ENCODE peak calls at places on chromosomes 5 and 9, in five cellular contexts. One of them, this sample, is unnamed.

GRCh38 chr5:39580702-39581498 is 156.1 kb upstream of the DAB2 start:
- DNase-seq in Peyer's patch: no peak
- DNase-seq in nephron progenitor cell: no peak
- DNase-seq in HFF-Myc: peak
- DNase-seq in A549: no peak
- DNase-seq in this sample: no peak

GRCh38 chr5:150931368-150931965 is 26.7 kb upstream of the ZNF300 start:
- DNase-seq in HFF-Myc: no peak
- DNase-seq in nephron progenitor cell: no peak
- DNase-seq in Peyer's patch: no peak
- DNase-seq in A549: no peak
- DNase-seq in this sample: no peak

GRCh38 chr9:96344458-96345180 is 38.9 kb downstream of the SLC35D2 start:
- DNase-seq in Peyer's patch: peak
- DNase-seq in HFF-Myc: peak
- DNase-seq in A549: peak
- DNase-seq in nephron progenitor cell: no peak
- DNase-seq in this sample: no peak

GRCh38 chr9:98168153-98168780 is 24.2 kb downstream of the CORO2A start:
- DNase-seq in A549: no peak
- DNase-seq in HFF-Myc: no peak
- DNase-seq in Peyer's patch: peak
- DNase-seq in nephron progenitor cell: no peak
- DNase-seq in this sample: no peak

GRCh38 chr5:124839371-124839998 is 93.0 kb upstream of the ZNF608 start:
- DNase-seq in Peyer's patch: no peak
- DNase-seq in HFF-Myc: no peak
- DNase-seq in A549: no peak
- DNase-seq in nephron progenitor cell: no peak
- DNase-seq in this sample: no peak

GRCh38 chr9:129392093-129392541 is 214.1 kb upstream of the IER5L start:
- DNase-seq in HFF-Myc: no peak
- DNase-seq in A549: no peak
- DNase-seq in Peyer's patch: no peak
- DNase-seq in nephron progenitor cell: no peak
- DNase-seq in this sample: no peak

GRCh38 chr9:90300901-90301688 is 341.5 kb downstream of the DIRAS2 start:
- DNase-seq in HFF-Myc: peak
- DNase-seq in Peyer's patch: peak
- DNase-seq in A549: peak
- DNase-seq in nephron progenitor cell: no peak
- DNase-seq in this sample: no peak

GRCh38 chr9:4755026-4755609 is 14.1 kb upstream of the AK3 start:
- DNase-seq in Peyer's patch: no peak
- DNase-seq in A549: no peak
- DNase-seq in nephron progenitor cell: no peak
- DNase-seq in HFF-Myc: no peak
- DNase-seq in this sample: no peak

GRCh38 chr9:94946256-94946655 is 219.8 kb downstream of the AOPEP start:
- DNase-seq in HFF-Myc: no peak
- DNase-seq in A549: no peak
- DNase-seq in nephron progenitor cell: no peak
- DNase-seq in Peyer's patch: no peak
- DNase-seq in this sample: no peak

GRCh38 chr5:180470966-180471582 is 23.1 kb upstream of the CNOT6 start:
- DNase-seq in A549: peak
- DNase-seq in Peyer's patch: peak
- DNase-seq in HFF-Myc: no peak
- DNase-seq in nephron progenitor cell: peak
- DNase-seq in this sample: peak

GRCh38 chr5:72477644-72478043 is 29.6 kb downstream of the ZNF366 start:
- DNase-seq in A549: no peak
- DNase-seq in nephron progenitor cell: no peak
- DNase-seq in Peyer's patch: no peak
- DNase-seq in HFF-Myc: no peak
- DNase-seq in this sample: no peak

GRCh38 chr5:115541586-115541985 is 3.0 kb downstream of the FEM1C start:
- DNase-seq in Peyer's patch: no peak
- DNase-seq in nephron progenitor cell: no peak
- DNase-seq in HFF-Myc: no peak
- DNase-seq in A549: no peak
- DNase-seq in this sample: no peak

GRCh38 chr9:94085062-94085639 is 887 bp downstream of the PTPDC1 start:
- DNase-seq in nephron progenitor cell: peak
- DNase-seq in Peyer's patch: no peak
- DNase-seq in HFF-Myc: no peak
- DNase-seq in A549: no peak
- DNase-seq in this sample: no peak

GRCh38 chr5:31781772-31782171 is 142.8 kb downstream of the PDZD2 start:
- DNase-seq in A549: no peak
- DNase-seq in HFF-Myc: no peak
- DNase-seq in Peyer's patch: no peak
- DNase-seq in nephron progenitor cell: no peak
- DNase-seq in this sample: no peak

GRCh38 chr9:115673599-115673998 is 480.0 kb upstream of the PAPPA start:
- DNase-seq in nephron progenitor cell: no peak
- DNase-seq in Peyer's patch: no peak
- DNase-seq in HFF-Myc: no peak
- DNase-seq in A549: no peak
- DNase-seq in this sample: no peak

GRCh38 chr9:136044971-136045594 is 50.0 kb downstream of the NACC2 start:
- DNase-seq in nephron progenitor cell: no peak
- DNase-seq in A549: no peak
- DNase-seq in Peyer's patch: no peak
- DNase-seq in HFF-Myc: no peak
- DNase-seq in this sample: no peak

GRCh38 chr5:3023678-3024077 is 272.2 kb upstream of the IRX2 start:
- DNase-seq in nephron progenitor cell: no peak
- DNase-seq in HFF-Myc: no peak
- DNase-seq in A549: no peak
- DNase-seq in Peyer's patch: no peak
- DNase-seq in this sample: no peak

GRCh38 chr5:54013556-54014157 is 296.7 kb downstream of the ARL15 start:
- DNase-seq in A549: no peak
- DNase-seq in HFF-Myc: peak
- DNase-seq in nephron progenitor cell: no peak
- DNase-seq in Peyer's patch: peak
- DNase-seq in this sample: no peak

GRCh38 chr5:107067391-107067790 is 603.3 kb downstream of the EFNA5 start:
- DNase-seq in Peyer's patch: no peak
- DNase-seq in nephron progenitor cell: peak
- DNase-seq in HFF-Myc: no peak
- DNase-seq in A549: no peak
- DNase-seq in this sample: no peak

GRCh38 chr9:16039988-16040761 is 487.3 kb downstream of the CCDC171 start:
- DNase-seq in A549: no peak
- DNase-seq in nephron progenitor cell: peak
- DNase-seq in Peyer's patch: no peak
- DNase-seq in HFF-Myc: no peak
- DNase-seq in this sample: no peak

GRCh38 chr5:169084775-169085566 is 216.0 kb downstream of the SLIT3 start:
- DNase-seq in nephron progenitor cell: peak
- DNase-seq in HFF-Myc: no peak
- DNase-seq in Peyer's patch: no peak
- DNase-seq in A549: no peak
- DNase-seq in this sample: no peak

GRCh38 chr5:62937661-62938558 is 359.3 kb downstream of the LRRC70 start:
- DNase-seq in A549: no peak
- DNase-seq in nephron progenitor cell: no peak
- DNase-seq in Peyer's patch: no peak
- DNase-seq in HFF-Myc: no peak
- DNase-seq in this sample: no peak

GRCh38 chr5:162929104-162929503 is 508.3 kb upstream of the CCNG1 start:
- DNase-seq in HFF-Myc: no peak
- DNase-seq in A549: no peak
- DNase-seq in Peyer's patch: no peak
- DNase-seq in nephron progenitor cell: no peak
- DNase-seq in this sample: no peak

GRCh38 chr5:154624341-154624740 is 130.8 kb upstream of the LARP1 start:
- DNase-seq in Peyer's patch: no peak
- DNase-seq in HFF-Myc: no peak
- DNase-seq in A549: no peak
- DNase-seq in nephron progenitor cell: no peak
- DNase-seq in this sample: no peak

GRCh38 chr5:31664566-31664965 is 25.6 kb downstream of the PDZD2 start:
- DNase-seq in Peyer's patch: no peak
- DNase-seq in HFF-Myc: peak
- DNase-seq in nephron progenitor cell: no peak
- DNase-seq in A549: peak
- DNase-seq in this sample: no peak

GRCh38 chr9:33350310-33350709 is 52.1 kb downstream of the AQP7 start:
- DNase-seq in A549: peak
- DNase-seq in Peyer's patch: no peak
- DNase-seq in HFF-Myc: peak
- DNase-seq in nephron progenitor cell: no peak
- DNase-seq in this sample: no peak

GRCh38 chr9:122309861-122310260 is 45.2 kb downstream of the MRRF start:
- DNase-seq in nephron progenitor cell: no peak
- DNase-seq in Peyer's patch: no peak
- DNase-seq in A549: no peak
- DNase-seq in HFF-Myc: no peak
- DNase-seq in this sample: no peak
- TF ChIP-seq CTCF in nephron progenitor cell: no peak
- TF ChIP-seq CTCF in Peyer's patch: no peak
- TF ChIP-seq CTCF in A549: no peak
- TF ChIP-seq CTCF in HFF-Myc: no peak
- TF ChIP-seq CTCF in this sample: no peak

DNA sequence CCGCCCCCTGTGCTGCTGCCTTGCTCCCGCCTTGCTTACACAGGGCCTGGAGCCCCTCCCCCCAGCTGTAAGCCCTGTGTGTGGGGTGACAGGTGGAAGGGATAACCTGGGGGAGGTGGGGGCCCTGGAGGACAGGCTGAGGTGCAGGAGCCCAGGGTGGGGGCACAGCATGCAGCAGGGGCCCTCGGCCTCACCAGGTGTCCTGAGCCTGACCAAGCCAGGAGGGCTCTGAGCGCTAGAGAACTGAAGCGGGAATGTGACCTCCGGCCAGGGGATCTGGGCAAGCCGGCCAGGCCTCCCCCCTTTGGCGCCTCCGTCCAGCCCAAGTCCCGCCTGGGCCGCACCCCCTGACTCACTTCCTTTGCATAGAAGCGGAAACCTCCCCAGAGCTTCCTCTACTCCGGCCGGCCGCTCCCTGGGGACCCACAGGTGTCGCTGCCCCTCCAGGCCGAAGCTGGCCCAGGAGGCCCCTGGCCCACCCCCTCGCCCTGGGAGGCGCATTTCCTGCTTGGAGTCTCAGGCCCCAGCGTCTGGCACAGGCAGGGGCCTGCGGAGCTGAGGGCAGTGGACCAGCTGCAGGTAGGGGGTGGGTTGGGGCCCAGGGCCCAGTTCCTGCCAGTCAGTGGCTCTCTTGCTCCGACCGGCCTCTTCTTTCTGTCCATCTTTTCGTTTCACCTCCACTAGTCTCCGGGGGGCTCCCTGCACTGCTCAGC is at the start of gene TOR4A:
- DNase-seq in nephron progenitor cell: peak
- DNase-seq in Peyer's patch: peak
- DNase-seq in HFF-Myc: peak
- DNase-seq in A549: peak
- DNase-seq in this sample: peak
- TF ChIP-seq CTCF in nephron progenitor cell: no peak
- TF ChIP-seq CTCF in Peyer's patch: peak
- TF ChIP-seq CTCF in HFF-Myc: peak
- TF ChIP-seq CTCF in A549: peak
- TF ChIP-seq CTCF in this sample: no peak

GRCh38 chr9:9913276-9913832 is 699.4 kb downstream of the PTPRD start:
- DNase-seq in nephron progenitor cell: no peak
- DNase-seq in Peyer's patch: no peak
- DNase-seq in HFF-Myc: no peak
- DNase-seq in A549: no peak
- DNase-seq in this sample: no peak

GRCh38 chr9:9917400-9917799 is 695.4 kb downstream of the PTPRD start:
- DNase-seq in A549: no peak
- DNase-seq in nephron progenitor cell: no peak
- DNase-seq in Peyer's patch: no peak
- DNase-seq in HFF-Myc: no peak
- DNase-seq in this sample: no peak

GRCh38 chr9:9914174-9914573 is 698.6 kb downstream of the PTPRD start:
- DNase-seq in Peyer's patch: no peak
- DNase-seq in HFF-Myc: no peak
- DNase-seq in nephron progenitor cell: no peak
- DNase-seq in A549: no peak
- DNase-seq in this sample: no peak

DNA sequence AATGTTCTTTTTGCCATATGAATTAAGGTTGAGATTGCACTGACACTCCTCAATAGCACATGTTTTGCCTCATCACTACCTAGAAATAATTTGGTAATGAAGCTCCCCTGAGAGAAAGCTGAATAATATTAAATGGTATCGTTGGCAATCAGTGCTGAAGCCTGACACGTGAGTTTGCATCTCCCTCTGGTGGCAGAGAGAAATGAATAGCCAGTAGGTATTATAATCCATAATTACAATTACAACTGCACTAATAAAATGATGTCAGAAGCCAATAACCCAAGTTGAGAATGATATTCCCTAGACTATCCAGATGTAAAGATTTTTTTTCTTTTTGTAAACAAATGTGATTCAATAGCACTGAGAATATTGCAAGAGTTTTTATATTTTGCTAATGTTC is 700.3 kb downstream of the PTPRD start:
- DNase-seq in Peyer's patch: no peak
- DNase-seq in A549: no peak
- DNase-seq in nephron progenitor cell: no peak
- DNase-seq in HFF-Myc: no peak
- DNase-seq in this sample: no peak
- TF ChIP-seq CTCF in Peyer's patch: no peak
- TF ChIP-seq CTCF in A549: no peak
- TF ChIP-seq CTCF in nephron progenitor cell: peak
- TF ChIP-seq CTCF in HFF-Myc: peak
- TF ChIP-seq CTCF in this sample: no peak

DNA sequence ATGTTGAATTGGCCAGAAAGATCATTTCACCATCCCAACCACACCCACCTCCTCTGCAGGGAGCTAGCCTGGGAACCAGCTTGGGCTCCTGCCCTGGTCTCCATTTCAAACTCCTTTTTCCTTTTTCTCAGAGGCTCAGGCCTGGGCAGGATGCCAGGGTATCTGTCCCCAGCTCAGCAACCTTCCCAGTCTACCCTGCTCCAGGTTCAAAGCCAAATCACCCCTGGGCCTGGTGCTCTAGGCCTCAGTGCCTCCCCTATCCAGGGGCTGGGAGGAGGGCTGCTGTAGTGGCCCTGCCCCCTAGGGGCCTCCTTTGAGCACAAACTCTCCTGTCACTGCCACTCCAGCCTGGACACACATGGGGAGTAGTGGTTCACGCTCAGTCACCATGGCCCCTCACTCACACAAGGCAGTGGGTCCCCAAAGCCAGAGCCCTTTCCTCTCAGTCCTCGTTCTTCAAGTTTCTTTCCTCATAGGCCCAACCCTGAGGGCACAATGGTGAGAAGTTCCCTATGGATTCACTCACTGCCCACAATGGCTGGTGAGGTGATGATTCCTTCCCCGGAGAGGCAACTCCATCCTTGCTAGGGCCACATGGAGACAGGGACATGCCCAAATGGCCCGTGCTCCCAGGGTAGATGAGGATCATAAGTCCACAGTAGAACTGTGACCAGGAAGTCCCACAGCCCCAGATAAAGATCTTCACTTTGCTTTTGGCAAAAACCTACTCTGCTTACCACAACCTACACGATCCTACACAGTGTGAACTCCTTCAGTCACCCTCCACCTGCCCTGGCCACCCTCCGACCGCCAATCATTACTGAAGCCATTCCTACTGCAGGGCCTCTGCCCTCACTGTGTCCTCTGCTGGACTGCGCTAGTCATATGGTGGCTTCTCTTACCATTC is 1.6 kb upstream of the ST6GALNAC4 start:
- DNase-seq in nephron progenitor cell: no peak
- DNase-seq in Peyer's patch: peak
- DNase-seq in A549: no peak
- DNase-seq in HFF-Myc: no peak
- DNase-seq in this sample: no peak
- TF ChIP-seq CTCF in nephron progenitor cell: peak
- TF ChIP-seq CTCF in Peyer's patch: no peak
- TF ChIP-seq CTCF in A549: no peak
- TF ChIP-seq CTCF in HFF-Myc: peak
- TF ChIP-seq CTCF in this sample: no peak

This sample was measured in natural killer cell.